ENCODE peak calls at places on chromosomes 3 and 15, in five cellular contexts. N, H, L, B and I are unnamed samples. For H3K27me3, the result is how much of the 10 kb centered on the place peaks cover.

GRCh38 chr3:138686771-138687221 is 78.2 kb downstream of the FAIM start:
- DNase-seq in N (peak), H (no peak), L (no peak), B (no peak), I (peak)

GRCh38 chr15:75723847-75724660 is 11.4 kb upstream of the CSPG4 start:
- DNase-seq in N (peak), H (peak), L (no peak), B (peak), I (peak)

GRCh38 chr3:152508705-152509104 is 240.0 kb downstream of the MBNL1 start:
- DNase-seq in N (no peak), H (no peak), L (peak), B (no peak), I (no peak)

GRCh38 chr15:98983333-98983732 is 24.3 kb downstream of the PGPEP1L start:
- DNase-seq in N (peak), H (no peak), L (no peak), B (peak), I (peak)

GRCh38 chr15:75578206-75578947 is 738 bp downstream of the PTPN9 start:
- DNase-seq in N (no peak), H (peak), L (no peak), B (peak), I (no peak)

GRCh38 chr3:4813855-4814254 is 165.4 kb upstream of the BHLHE40 start:
- DNase-seq in N (no peak), H (no peak), L (no peak), B (no peak), I (no peak)

GRCh38 chr3:119211193-119211592 is 29.5 kb downstream of the B4GALT4 start:
- DNase-seq in N (no peak), H (no peak), L (no peak), B (no peak), I (no peak)

GRCh38 chr15:74830868-74831267 is 4.4 kb downstream of the CPLX3 start:
- DNase-seq in N (no peak), H (no peak), L (no peak), B (no peak), I (no peak)

GRCh38 chr15:85412956-85413854 is 32.8 kb downstream of the AKAP13 start:
- DNase-seq in N (peak), H (peak), L (peak), B (peak), I (peak)

GRCh38 chr3:36482259-36482658 is 102.0 kb downstream of the STAC start:
- DNase-seq in N (no peak), H (no peak), L (no peak), B (no peak), I (no peak)

GRCh38 chr15:90820481-90820880 is 47.9 kb upstream of the FURIN start:
- DNase-seq in N (no peak), H (no peak), L (no peak), B (no peak), I (no peak)

GRCh38 chr3:59163953-59164352 is 114.1 kb upstream of the CFAP20DC start:
- DNase-seq in N (no peak), H (no peak), L (no peak), B (no peak), I (no peak)

DNA sequence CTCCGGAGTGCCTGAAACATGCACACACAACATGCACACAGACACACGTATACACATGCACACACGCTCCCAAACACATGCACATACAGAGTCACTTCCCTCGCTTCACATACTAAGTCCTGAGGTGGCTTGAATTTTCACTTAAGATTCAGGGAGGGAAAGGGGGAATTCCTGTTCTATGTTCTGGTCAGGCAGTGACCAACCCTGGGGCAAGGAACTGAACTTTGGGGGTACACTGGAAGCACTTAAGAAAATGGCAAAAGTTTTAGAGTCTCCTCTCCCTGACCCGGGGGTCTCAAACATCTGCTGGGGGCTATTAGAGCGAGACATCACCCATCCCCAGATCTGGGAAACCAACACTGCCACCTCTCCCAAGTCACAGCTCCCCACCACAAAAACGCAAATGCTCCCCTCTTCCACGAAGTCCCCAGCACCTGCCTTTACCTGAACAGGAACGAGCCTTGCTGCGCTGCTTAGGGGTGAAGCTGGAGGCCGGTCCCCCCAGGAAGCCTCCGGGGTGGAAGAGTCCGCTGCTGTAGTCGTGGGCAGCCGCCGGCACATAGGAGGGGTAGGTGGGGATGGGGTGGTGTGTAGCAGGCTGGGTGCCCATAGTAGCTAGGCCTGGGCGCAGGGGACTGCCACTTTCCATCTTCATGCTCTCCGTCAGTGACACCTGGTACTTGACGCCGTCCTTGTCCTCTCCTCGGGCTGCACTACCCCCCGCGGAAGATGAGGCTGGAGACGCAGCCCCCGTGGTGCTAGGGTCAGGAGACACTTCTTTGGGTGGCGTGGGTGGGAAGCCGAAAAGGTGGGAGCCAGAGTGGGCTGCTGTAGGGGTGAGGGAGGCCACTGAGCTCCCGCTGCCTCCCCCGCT is 7.5 kb downstream of the GATA2 start:
- DNase-seq in N (no peak), H (no peak), L (no peak), B (no peak), I (no peak)
- H3K27ac ChIP-seq in N (peak), H (no peak), L (no peak), B (no peak), I (peak)

DNA sequence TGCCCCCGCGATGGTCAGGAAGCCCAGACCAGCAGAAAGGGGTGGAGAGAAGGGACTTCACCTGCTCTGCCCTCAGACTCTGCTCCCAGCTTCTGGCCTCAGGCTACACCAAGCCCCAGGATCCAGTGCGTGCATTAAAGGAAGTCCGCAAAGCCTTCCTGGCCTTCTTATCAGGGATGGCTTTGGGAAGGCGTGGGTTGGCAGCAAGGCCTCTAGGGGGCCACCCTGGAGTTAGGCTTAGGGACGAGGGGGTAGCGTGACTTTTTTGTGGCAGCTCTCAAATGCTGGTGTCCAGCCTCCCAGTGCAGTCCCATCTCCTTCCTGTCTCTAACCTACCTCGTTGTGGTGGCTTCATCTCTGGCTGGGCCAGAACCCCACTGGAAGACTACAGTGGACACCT is 18.9 kb upstream of the RPL29 start:
- DNase-seq in N (no peak), H (peak), L (peak), B (no peak), I (no peak)
- TF ChIP-seq CTCF in N (peak), H (no peak), L (peak), B (no peak), I (peak)

DNA sequence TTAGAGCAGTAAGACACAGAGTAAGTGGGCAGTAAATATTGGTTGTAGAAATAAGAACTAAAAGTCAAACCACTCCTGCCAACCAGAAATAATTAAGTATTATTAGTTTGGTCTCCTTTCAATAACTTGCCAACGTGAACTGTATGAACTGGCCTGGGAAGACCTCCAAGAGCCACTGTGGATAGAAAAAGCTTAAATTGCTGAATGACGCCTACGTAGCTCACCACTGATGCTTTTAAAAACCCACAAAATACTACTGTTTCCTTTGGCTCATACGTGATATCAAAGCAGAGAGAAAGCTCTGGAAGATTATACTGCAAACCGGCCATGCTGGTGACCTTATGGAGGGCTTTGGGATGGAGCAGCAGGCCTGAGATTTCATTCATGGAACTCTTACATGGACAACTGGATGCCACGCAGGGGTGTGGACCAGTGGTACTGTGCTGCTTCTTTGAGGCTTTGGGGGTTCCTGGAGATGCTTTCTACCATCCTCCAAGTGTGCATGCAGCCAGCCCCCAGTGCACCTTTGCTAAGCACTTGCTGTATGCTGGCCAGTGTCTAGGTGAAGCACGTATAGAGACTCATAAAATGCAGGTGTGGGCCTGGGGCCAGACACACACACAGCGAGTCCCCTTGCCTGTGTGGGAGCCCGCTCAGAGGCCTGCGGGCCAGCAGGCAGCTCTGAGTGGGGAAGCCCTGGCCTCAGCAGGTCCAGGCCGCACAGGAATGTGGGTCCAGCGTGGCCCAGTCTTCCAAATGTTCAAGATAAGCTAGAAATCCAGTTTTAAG is 66.8 kb downstream of the ABTB1 start:
- DNase-seq in N (peak), H (no peak), L (no peak), B (no peak), I (no peak)
- H3K27me3 ChIP-seq in N (under half), H (under half), L (under half), B (under half), I (under half)

GRCh38 chr15:68312701-68313204 is 35.2 kb downstream of the FEM1B start:
- DNase-seq in N (peak), H (no peak), L (no peak), B (no peak), I (no peak)

GRCh38 chr15:68311464-68311835 is 33.9 kb downstream of the FEM1B start:
- DNase-seq in N (no peak), H (no peak), L (no peak), B (no peak), I (no peak)

GRCh38 chr15:68310178-68310810 is 32.7 kb downstream of the FEM1B start:
- DNase-seq in N (no peak), H (no peak), L (no peak), B (peak), I (no peak)

GRCh38 chr15:68311859-68312557 is 34.5 kb downstream of the FEM1B start:
- DNase-seq in N (no peak), H (no peak), L (no peak), B (no peak), I (no peak)

GRCh38 chr15:68310811-68311463 is 33.4 kb downstream of the FEM1B start:
- DNase-seq in N (no peak), H (no peak), L (no peak), B (peak), I (no peak)
- H3K27ac ChIP-seq in N (no peak), H (no peak), L (no peak), B (no peak), I (no peak)

DNA sequence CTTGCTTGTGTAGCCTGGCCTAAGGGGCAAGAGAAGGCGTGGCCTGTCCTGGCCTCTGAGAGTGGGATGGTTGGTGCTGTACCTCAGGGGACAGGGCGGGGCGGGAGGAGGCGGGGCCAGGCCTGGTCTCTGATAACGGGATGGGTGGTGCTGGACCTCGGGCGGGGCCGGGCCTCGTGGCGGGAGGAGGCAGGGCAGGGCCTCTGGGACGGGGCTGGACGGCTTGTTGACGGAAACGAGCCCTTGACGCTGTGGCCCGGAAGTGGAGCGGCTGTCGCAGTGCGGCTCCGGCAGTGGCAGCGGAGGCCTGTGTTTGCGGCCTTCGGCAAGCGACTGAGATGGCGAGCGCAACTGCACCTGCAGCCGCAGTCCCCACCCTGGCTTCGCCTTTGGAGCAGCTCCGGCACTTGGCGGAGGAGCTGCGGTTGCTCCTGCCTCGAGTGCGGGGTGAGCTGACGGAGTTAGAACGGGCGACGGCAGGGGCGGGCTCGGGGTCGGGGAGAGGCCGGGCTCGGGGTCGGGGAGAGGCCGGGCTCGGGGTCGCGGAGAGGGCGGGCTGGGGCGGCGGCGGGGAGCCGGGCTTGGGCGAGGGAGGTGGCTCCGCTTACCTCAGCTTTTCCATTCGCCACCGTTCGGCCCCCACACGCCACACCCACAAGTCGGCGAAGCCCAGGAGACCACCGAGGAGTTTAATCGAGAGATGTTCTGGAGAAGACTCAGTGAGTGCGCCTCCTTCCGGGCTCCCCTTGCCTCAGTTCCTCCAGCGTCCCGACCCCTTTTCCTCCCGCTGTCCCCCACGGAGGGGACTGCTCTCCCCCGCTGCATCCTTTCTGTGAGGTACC is at the start of gene CCNDBP1:
- DNase-seq in N (peak), H (peak), L (peak), B (peak), I (no peak)
- TF ChIP-seq CTCF in N (peak), H (peak), L (peak), B (no peak), I (peak)

DNA sequence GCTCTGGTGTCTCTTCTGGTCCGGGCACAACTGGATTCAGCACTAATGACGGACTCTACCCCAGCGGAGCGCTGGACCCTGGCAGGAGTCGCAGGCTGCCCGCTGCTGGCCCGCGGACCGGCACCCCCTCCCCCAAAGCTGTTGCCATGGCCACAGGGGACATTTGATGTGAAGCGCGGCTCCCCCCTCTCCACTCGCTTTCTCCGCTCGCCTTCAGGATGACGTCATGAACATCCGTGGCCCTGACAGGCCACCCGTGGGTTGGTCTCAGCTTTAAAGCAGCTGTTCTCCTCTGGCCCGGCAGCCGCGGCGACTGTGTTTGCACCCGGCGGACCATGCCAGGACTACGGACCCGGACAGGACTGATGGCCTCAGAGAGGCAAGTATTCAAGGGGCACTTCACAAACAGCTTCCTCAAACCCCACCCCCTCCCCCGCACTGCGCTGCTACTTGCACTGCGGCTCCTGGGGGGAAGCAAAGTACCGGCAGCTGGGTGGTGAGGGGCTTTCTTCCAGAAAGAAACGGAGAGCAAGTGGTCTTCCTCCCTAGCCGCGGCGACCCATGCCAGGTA is 16.7 kb upstream of the AEN start:
- DNase-seq in N (no peak), H (no peak), L (no peak), B (no peak), I (no peak)
- H3K27me3 ChIP-seq in N (half or more), H (under half), L (under half), B (half or more), I (under half)

DNA sequence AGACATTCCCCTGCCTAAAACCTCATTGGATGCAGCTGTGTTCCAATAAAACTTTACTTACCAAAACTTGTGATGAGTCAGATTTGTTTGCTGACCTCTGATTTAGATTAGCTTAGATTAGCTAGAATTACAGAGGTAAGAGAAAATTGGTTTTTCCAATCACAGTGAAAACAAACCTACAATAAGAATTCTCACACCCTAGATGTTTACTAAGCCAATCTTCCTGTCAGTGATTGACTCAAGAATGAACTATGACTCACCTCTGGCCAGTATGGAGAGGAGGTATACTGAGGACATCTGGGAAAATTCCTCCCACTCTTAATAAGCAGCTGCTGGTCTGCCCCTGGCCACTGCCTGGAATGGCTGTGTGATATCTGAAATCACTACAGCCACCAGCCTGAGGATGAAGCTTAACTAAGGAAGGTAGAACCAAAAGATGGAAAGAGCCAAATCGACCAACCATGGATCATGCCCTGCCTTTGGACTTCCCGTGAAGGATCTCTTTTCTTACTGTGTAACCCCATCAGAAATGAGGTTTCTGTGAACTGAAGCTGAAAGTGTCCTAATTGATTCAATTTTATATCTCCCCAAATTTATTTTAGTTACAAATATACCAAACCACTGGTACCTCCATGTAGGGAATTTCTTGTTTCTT is 19.0 kb upstream of the GHSR start:
- DNase-seq in N (peak), H (no peak), L (peak), B (no peak), I (no peak)
- H3K27ac ChIP-seq in N (no peak), H (no peak), L (peak), B (no peak), I (no peak)